ENCODE peak calls at places on chromosomes 16 and 17, in nine cellular contexts. I is GM12865; Q is CD8-positive, alpha-beta T cell; H is HFFc6; B is GM20000; S is B cell; G is OCI-LY7; V is HL-60; C is GM06990. A is an unnamed sample.

GRCh38 chr17:17570798-17571716 is 20.5 kb downstream of the PEMT start:
- DNase-seq in B (no peak), G (no peak), H (no peak), I (no peak), C (no peak), V (no peak), Q (no peak), S (no peak), A (no peak)

GRCh38 chr17:28524476-28525415 is 18.6 kb downstream of the FOXN1 start:
- DNase-seq in C (no peak), Q (no peak), I (no peak), V (no peak), H (peak), B (no peak), S (no peak), G (no peak), A (no peak)

GRCh38 chr17:19652595-19652994 is 4.0 kb downstream of the ALDH3A2 start:
- DNase-seq in V (no peak), B (no peak), I (no peak), S (no peak), G (no peak), H (no peak), C (no peak), Q (no peak), A (no peak)

GRCh38 chr17:78838574-78839005 is 2.0 kb downstream of the USP36 start:
- DNase-seq in V (no peak), B (no peak), Q (no peak), I (no peak), C (no peak), H (no peak), G (no peak), S (no peak), A (no peak)

GRCh38 chr17:19933221-19933620 is 44.4 kb downstream of the AKAP10 start:
- DNase-seq in H (no peak), V (no peak), Q (no peak), I (no peak), S (no peak), C (no peak), B (no peak), G (no peak), A (no peak)

GRCh38 chr16:65301029-65301428 is 179.2 kb upstream of the CDH11 start:
- DNase-seq in V (no peak), C (no peak), I (no peak), B (no peak), S (no peak), G (no peak), H (no peak), Q (no peak), A (no peak)

GRCh38 chr17:82154881-82155331 is 56.9 kb upstream of the FASN start:
- DNase-seq in G (no peak), I (no peak), Q (no peak), S (no peak), H (no peak), C (no peak), V (no peak), B (no peak), A (no peak)

GRCh38 chr17:61766520-61766919 is 96.8 kb downstream of the BRIP1 start:
- DNase-seq in C (no peak), G (no peak), V (no peak), B (no peak), I (no peak), Q (no peak), H (peak), S (no peak), A (no peak)

GRCh38 chr17:77445030-77445907 is 304.5 kb downstream of the SEC14L1 start:
- DNase-seq in B (peak), C (peak), I (peak), V (peak), G (peak), Q (peak), H (peak), S (peak), A (peak)

GRCh38 chr17:44360144-44360533 is 3.5 kb downstream of the FAM171A2 start:
- DNase-seq in G (no peak), C (no peak), Q (no peak), B (no peak), I (no peak), V (no peak), S (no peak), H (no peak), A (no peak)

GRCh38 chr17:61323696-61324539 is 75.7 kb upstream of the TBX2 start:
- DNase-seq in I (no peak), H (no peak), B (no peak), V (no peak), S (no peak), C (no peak), Q (no peak), G (no peak), A (no peak)

GRCh38 chr17:2034806-2035548 is 5.0 kb downstream of the DPH1 start:
- DNase-seq in G (no peak), S (no peak), B (no peak), C (no peak), Q (no peak), I (no peak), H (peak), V (no peak), A (no peak)

GRCh38 chr16:5200123-5200522 is 102.5 kb upstream of the EEF2KMT start:
- DNase-seq in I (no peak), C (no peak), V (no peak), G (no peak), H (no peak), B (no peak), Q (no peak), S (no peak), A (no peak)

GRCh38 chr17:44105941-44106340 is 17.5 kb downstream of the HDAC5 start:
- DNase-seq in I (no peak), G (peak), C (no peak), V (no peak), B (no peak), S (no peak), Q (no peak), H (no peak), A (no peak)

DNA sequence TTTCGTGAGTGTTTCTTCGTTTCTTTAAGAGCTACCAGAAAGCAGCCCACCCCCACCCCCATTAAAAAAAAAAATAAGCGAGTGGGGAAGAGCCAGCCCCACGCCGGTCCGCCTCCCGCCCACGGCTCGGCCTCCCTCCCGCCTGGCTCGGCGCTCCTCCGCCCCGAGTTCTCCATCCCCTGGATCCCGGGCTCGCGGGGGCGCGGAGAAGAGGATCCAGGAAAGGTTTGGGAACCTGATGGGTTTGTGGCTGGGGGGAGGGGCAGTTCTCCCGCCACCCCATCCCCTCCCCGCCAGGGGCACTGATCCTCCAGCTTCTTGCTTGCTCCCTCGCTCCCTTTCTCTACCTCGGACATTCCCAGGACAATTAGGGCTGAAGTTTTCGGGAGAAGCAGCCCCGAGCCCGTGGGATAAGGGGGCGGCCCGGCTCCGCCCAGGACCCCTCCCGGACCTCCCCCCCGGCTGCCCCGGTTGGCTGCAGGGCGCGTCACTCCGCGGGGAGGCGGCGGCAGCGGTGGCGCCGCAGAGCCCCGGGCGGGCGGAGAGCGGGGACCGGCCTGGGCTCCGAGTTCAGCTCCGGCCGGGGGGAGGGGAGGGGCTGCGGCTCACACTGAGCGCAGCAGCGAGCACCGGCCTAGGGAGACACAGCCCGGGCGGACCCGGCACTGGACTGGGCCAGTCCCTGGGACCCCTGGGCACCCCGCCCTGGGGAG is 1.0 kb upstream of the SALL1 start:
- DNase-seq in S (no peak), H (peak), I (no peak), G (no peak), B (peak), C (no peak), V (no peak), Q (no peak), A (no peak)
- TF ChIP-seq CTCF in S (no peak), H (peak), I (no peak), G (no peak), B (no peak), C (no peak), V (no peak), Q (no peak), A (no peak)

GRCh38 chr17:40873255-40873654 is 6.2 kb upstream of the KRT12 start:
- DNase-seq in V (no peak), H (no peak), C (no peak), B (no peak), S (no peak), I (no peak), G (no peak), Q (no peak), A (no peak)
- TF ChIP-seq CTCF in V (no peak), H (peak), C (peak), B (no peak), S (no peak), I (no peak), G (peak), Q (no peak), A (no peak)

DNA sequence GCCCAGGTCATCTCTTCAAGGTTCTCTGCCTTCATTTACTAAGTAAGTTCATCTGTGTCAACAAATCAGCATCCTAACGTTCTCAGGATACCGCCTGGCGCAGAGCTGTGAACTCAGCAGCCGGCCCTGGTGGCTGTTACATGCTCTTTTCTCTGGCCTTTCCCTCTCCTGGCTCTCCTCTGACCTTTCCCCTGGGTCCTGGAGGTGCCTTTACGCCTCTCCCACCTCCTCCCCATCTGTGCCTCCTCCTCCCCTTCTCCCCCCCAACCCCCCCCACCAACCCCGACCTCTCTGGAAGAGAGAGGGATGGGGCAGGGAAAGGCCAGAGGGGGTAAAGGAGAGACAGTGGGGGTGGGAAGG is 19.5 kb downstream of the COTL1 start:
- DNase-seq in B (no peak), I (no peak), C (no peak), Q (no peak), S (no peak), H (no peak), V (no peak), G (peak), A (no peak)
- TF ChIP-seq CTCF in B (no peak), I (no peak), C (no peak), Q (no peak), S (no peak), H (no peak), V (no peak), G (no peak), A (no peak)

GRCh38 chr17:5785343-5785742 is 201.0 kb upstream of the NLRP1 start:
- DNase-seq in S (no peak), Q (no peak), H (peak), B (peak), C (peak), I (peak), V (no peak), G (peak), A (no peak)

GRCh38 chr17:5786510-5786875 is 202.2 kb upstream of the NLRP1 start:
- DNase-seq in S (no peak), C (no peak), G (no peak), I (no peak), Q (no peak), B (no peak), V (no peak), H (no peak), A (no peak)

GRCh38 chr17:5784791-5785190 is 200.5 kb upstream of the NLRP1 start:
- DNase-seq in S (no peak), G (no peak), B (no peak), C (no peak), V (no peak), I (no peak), Q (no peak), H (no peak), A (no peak)

GRCh38 chr17:5783851-5784250 is 199.5 kb upstream of the NLRP1 start:
- DNase-seq in S (no peak), G (no peak), Q (no peak), C (no peak), B (no peak), H (no peak), I (no peak), V (no peak), A (no peak)

DNA sequence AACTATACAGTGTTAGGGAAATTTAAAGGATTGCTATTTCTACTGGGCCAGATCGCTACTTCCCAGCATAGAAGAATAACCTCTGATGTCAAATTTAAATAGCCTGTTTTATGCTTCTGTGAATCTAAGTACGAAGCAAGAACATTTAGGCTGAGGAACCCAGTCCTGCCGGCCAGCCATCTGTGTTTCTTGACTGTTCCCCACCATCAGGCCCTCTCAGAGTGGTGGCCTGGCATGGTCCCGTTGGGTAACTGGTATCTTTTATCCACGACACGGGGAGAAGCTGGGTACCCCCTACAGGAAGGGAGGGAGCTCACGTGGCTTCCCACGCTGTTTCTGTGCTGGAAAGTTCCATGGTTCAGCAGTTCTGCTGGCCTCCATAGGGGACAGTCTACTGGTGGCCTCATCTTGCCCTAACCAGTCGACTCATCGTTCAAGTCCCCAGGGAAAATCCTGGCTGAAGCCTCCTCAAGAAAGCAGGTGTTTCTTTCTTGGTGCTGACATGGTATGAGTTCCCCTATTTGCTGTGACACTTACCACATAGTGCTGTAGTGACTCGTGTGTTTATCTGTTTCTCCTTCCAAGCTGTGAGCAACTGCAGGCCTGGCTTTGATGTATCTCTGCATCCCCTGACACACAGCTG is 201.7 kb upstream of the NLRP1 start:
- DNase-seq in Q (no peak), H (peak), G (peak), S (no peak), I (peak), B (peak), C (peak), V (no peak), A (peak)
- TF ChIP-seq CTCF in Q (no peak), H (peak), G (no peak), S (no peak), I (no peak), B (no peak), C (no peak), V (no peak), A (no peak)

DNA sequence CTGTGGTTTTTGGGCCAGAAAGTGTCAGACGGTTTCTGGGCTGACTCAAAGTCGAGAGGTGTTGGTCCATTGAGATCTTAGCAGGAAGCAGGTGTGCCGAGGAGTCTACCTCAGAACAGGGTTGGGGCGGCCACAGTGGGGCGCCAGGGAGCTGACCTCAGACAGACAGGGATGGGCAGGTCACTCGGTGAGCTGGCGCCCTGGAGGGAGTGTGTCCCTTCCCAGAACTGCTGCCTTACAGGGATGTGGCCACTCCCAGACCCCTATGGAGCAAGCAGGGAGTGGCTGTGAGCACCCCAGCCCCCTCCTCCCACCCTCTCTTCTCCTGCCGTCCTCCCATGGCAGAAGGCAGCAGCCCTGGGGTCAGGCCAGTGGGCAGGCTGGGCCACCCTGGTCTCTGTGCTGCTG is 14.0 kb upstream of the DPEP1 start:
- DNase-seq in G (peak), V (no peak), Q (peak), B (peak), S (no peak), C (no peak), H (no peak), I (peak), A (peak)
- TF ChIP-seq CTCF in G (peak), V (no peak), Q (no peak), B (peak), S (peak), C (peak), H (peak), I (peak), A (peak)

DNA sequence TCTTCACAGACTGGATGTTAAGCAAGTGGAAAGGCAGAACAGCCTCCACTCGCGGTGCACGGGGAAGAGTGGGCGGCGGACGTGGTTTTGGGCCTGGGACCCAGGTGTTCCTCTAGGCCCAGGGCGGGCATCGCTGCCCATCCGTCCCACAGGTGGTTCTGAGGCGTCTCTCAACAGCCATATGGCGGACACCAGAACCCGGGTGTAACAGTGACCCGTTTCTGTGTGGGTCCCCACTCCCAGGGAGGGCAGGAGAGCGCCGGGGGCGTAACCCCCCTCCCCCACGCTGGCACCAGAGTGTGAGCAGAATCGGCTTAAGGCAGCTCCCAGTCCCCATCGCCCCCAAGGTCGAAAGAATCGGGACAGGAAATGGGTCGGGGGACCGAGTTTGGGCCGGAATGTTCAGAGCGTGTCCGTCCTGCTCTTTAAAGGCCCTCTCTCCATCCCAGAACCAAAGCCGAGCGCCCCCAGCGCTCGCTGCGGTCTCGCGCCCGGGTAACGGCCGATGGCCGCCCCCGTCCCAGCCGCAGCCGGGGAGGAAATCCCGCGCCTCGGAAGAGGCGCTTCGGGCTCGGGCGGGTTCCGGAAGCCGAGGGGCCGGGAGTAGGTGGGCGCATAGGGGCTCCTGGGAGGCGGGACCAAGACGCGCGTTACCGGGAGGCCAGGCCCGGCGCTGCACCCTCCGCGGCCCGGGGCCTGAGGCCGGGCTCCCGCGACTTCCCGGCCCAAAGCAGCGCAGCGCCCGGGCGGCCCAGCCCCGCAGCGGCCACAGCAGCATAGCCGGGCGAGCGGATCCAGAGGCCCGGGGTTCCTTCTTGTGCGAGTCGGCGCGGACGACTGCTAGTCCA is at the start of gene TK2:
- DNase-seq in G (peak), S (peak), V (peak), H (peak), C (peak), Q (peak), B (peak), I (peak), A (peak)
- TF ChIP-seq CTCF in G (peak), S (no peak), V (no peak), H (peak), C (peak), Q (no peak), B (no peak), I (no peak), A (peak)

DNA sequence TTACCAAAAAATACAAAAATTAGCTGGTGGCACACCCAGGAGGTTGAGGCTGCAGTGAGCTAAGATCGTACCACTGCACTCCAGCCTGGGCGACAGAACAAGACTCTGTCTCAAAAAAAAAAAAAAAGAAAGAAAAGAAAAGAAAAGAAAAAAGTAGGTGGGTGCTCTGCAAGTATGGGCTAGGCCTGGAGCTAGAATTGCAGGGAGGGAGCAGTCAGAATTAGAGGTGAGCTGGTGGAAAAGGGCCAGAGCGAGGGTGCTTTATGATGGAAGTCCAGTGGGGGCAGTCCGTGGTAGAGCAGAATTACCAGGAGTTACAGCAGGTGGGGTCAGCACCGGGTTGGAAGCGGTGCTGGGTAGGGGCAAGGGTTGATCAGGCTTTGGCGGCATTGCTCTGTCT is 57.0 kb upstream of the KDM6B start:
- DNase-seq in V (no peak), B (no peak), Q (no peak), G (no peak), I (no peak), C (no peak), H (no peak), S (no peak), A (no peak)
- TF ChIP-seq CTCF in V (no peak), B (no peak), Q (no peak), G (no peak), I (no peak), C (no peak), H (no peak), S (no peak), A (no peak)

GRCh38 chr17:42194133-42194899 is at the start of gene GHDC:
- DNase-seq in S (peak), I (peak), Q (peak), V (peak), C (peak), G (peak), B (peak), H (peak), A (peak)
- TF ChIP-seq CTCF in S (no peak), I (no peak), Q (no peak), V (no peak), C (no peak), G (no peak), B (no peak), H (no peak), A (no peak)

DNA sequence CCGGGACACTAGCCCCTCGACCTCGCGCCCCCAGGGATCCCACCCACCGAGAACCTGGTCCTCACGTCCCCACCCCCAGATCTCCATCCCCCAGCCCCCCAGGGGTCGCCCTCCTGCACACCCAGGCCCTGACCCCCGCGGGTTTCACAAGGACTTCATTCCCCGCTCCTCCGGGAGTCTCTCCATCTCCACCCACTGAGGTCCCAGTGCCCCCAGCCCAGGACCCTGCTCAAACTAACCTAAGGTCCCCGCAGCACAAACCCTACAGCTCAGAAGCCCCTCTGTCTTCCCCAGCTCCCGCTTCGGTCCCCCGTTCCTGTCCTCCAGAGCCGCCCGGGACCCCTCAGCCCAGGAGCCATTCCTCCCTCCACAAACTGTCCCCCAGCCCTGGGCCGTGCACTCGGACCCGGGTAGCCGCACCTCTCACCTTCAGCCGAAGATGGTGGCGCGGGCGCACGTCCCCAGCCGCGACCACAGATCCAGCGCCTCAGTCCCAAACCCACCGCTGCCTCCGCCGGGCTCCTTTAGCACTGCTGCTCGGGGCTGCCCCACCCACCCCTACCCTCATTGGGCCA is at the start of gene MYH10:
- DNase-seq in H (no peak), C (no peak), G (peak), Q (no peak), B (no peak), I (no peak), S (no peak), V (no peak), A (no peak)
- TF ChIP-seq CTCF in H (no peak), C (peak), G (peak), Q (no peak), B (no peak), I (no peak), S (peak), V (no peak), A (no peak)

A was measured in GM13976.